ENCODE peak calls at places on chromosomes 11 and 22, in five cellular contexts. Q is AG04450; V is stimulated activated naive CD4-positive, alpha-beta T cell; J is iPS DF 6.9; Y is stimulated activated CD8-positive, alpha-beta memory T cell treated with anti-CD3 and anti-CD28 coated beads, Interleukin-12 subunit alpha, Interleukin-12 subunit beta, amount 100 ng/mL, for 4 hours. A is an unnamed sample.
A peak's percentile ranks its signal among the peaks of the same experiment; 100 is the strongest.

GRCh38 chr11:2270322-2271076 is at the start of gene ASCL2:
- DNase-seq in Q (no peak), V (no peak), J (no peak), Y (no peak), A (no peak)

GRCh38 chr22:42316988-42317387 is 46.5 kb upstream of the TCF20 start:
- DNase-seq in Q (no peak), V (no peak), J (no peak), Y (peak; percentile 53), A (no peak)

GRCh38 chr11:126383301-126384052 is 28.0 kb downstream of the ST3GAL4 start:
- DNase-seq in Q (no peak), V (no peak), J (no peak), Y (no peak), A (no peak)

GRCh38 chr22:36027579-36027959 is 1.1 kb downstream of the RBFOX2 start:
- DNase-seq in Q (no peak), V (peak; percentile 7), J (no peak), Y (no peak), A (no peak)

GRCh38 chr11:120645639-120646038 is 134.1 kb downstream of the GRIK4 start:
- DNase-seq in Q (no peak), V (no peak), J (peak; percentile 88), Y (no peak), A (no peak)

GRCh38 chr11:120566176-120566575 is 54.6 kb downstream of the GRIK4 start:
- DNase-seq in Q (no peak), V (no peak), J (no peak), Y (no peak), A (no peak)

GRCh38 chr11:32830413-32830738 is 649 bp downstream of the PRRG4 start:
- DNase-seq in Q (no peak), V (no peak), J (no peak), Y (no peak), A (peak; percentile 28)

GRCh38 chr11:110230377-110230776 is 66.0 kb downstream of the RDX start:
- DNase-seq in Q (no peak), V (no peak), J (no peak), Y (no peak), A (no peak)

GRCh38 chr11:71998649-71999310 is at the start of gene IL18BP:
- DNase-seq in Q (no peak), V (no peak), J (no peak), Y (no peak), A (peak; percentile 72)

GRCh38 chr11:14408612-14409011 is 49.6 kb upstream of the RRAS2 start:
- DNase-seq in Q (no peak), V (no peak), J (no peak), Y (no peak), A (no peak)

GRCh38 chr11:17219016-17219415 is 11.2 kb upstream of the PIK3C2A start:
- DNase-seq in Q (no peak), V (no peak), J (no peak), Y (no peak), A (no peak)

GRCh38 chr22:26438006-26438405 is 8.9 kb downstream of the ASPHD2 start:
- DNase-seq in Q (no peak), V (no peak), J (no peak), Y (no peak), A (no peak)

GRCh38 chr11:108027057-108027456 is 18.4 kb downstream of the CUL5 start:
- DNase-seq in Q (no peak), V (no peak), J (no peak), Y (no peak), A (no peak)

GRCh38 chr22:46072030-46072881 is 78.1 kb upstream of the PPARA start:
- DNase-seq in Q (no peak), V (peak; percentile 29), J (no peak), Y (peak; percentile 21), A (peak; percentile 71)

GRCh38 chr11:45812581-45813548 is 7.9 kb downstream of the SLC35C1 start:
- DNase-seq in Q (no peak), V (no peak), J (no peak), Y (no peak), A (no peak)

GRCh38 chr22:19591568-19591967 is 67.4 kb upstream of the CLDN5 start:
- DNase-seq in Q (no peak), V (no peak), J (no peak), Y (no peak), A (no peak)

GRCh38 chr11:123193742-123194141 is 1.3 kb downstream of the CLMP start:
- DNase-seq in Q (no peak), V (no peak), J (no peak), Y (no peak), A (no peak)

GRCh38 chr11:128045094-128045725 is 542.1 kb downstream of the ETS1 start:
- DNase-seq in Q (no peak), V (no peak), J (no peak), Y (no peak), A (no peak)

GRCh38 chr11:17734986-17735822 is 623 bp downstream of the KCNC1 start:
- DNase-seq in Q (peak; percentile 27), V (no peak), J (no peak), Y (no peak), A (peak; percentile 62)

A was measured in GM19239.